ENCODE peak calls at places on chromosomes 5 and 9, in eight cellular contexts. J is small intestine; O is GM23248; A is CD8-positive, alpha-beta memory T cell; P is CD8-positive, alpha-beta T cell; K is tibial artery; Z is hepatocyte; W is mesendoderm. V is an unnamed sample. For H3K36me3, the result is how much of the 10 kb centered on the place peaks cover.

GRCh38 chr5:50967388-50968039 is 301.1 kb downstream of the PARP8 start:
- DNase-seq in J (peak), O (peak), A (no peak), P (no peak), K (no peak), Z (peak), W (peak), V (peak)

GRCh38 chr5:13985736-13986418 is 41.4 kb upstream of the DNAH5 start:
- DNase-seq in J (no peak), O (peak), A (no peak), P (no peak), K (no peak), Z (no peak), W (peak), V (no peak)

GRCh38 chr5:14685757-14686156 is 21.2 kb downstream of the OTULIN start:
- DNase-seq in J (peak), O (peak), A (no peak), P (no peak), K (no peak), Z (peak), W (peak), V (peak)

GRCh38 chr9:129109952-129110739 is 447 bp downstream of the CRAT start:
- DNase-seq in J (peak), O (peak), A (no peak), P (no peak), K (peak), Z (peak), W (peak), V (peak)

GRCh38 chr5:179273441-179274145 is 71.7 kb downstream of the ADAMTS2 start:
- DNase-seq in J (no peak), O (no peak), A (peak), P (no peak), K (peak), Z (no peak), W (no peak), V (no peak)

GRCh38 chr5:102857090-102857818 is 102.1 kb downstream of the PAM start:
- DNase-seq in J (no peak), O (peak), A (no peak), P (no peak), K (peak), Z (no peak), W (no peak), V (no peak)

GRCh38 chr9:99345936-99346335 is 123.9 kb downstream of the SEC61B start:
- DNase-seq in J (no peak), O (peak), A (no peak), P (no peak), K (no peak), Z (no peak), W (no peak), V (no peak)

GRCh38 chr9:26078706-26079105 is 400.5 kb upstream of the TUSC1 start:
- DNase-seq in J (no peak), O (no peak), A (no peak), P (no peak), K (no peak), Z (no peak), W (no peak), V (no peak)

GRCh38 chr5:133128066-133128465 is 76.3 kb downstream of the HSPA4 start:
- DNase-seq in J (no peak), O (no peak), A (no peak), P (no peak), K (no peak), Z (no peak), W (no peak), V (no peak)

GRCh38 chr9:89606567-89607311 is 1.9 kb downstream of the GADD45G start:
- DNase-seq in J (peak), O (peak), A (no peak), P (no peak), K (peak), Z (peak), W (peak), V (peak)

GRCh38 chr9:86821011-86821845 is 126.1 kb downstream of the GAS1 start:
- DNase-seq in J (no peak), O (peak), A (no peak), P (no peak), K (no peak), Z (no peak), W (no peak), V (no peak)

GRCh38 chr9:80294955-80295354 is 723.2 kb downstream of the TLE4 start:
- DNase-seq in J (no peak), O (no peak), A (no peak), P (no peak), K (no peak), Z (no peak), W (no peak), V (no peak)

GRCh38 chr5:90709323-90710148 is 150.9 kb downstream of the ADGRV1 start:
- DNase-seq in J (peak), O (peak), A (no peak), P (no peak), K (no peak), Z (peak), W (peak), V (peak)

GRCh38 chr5:16656561-16657191 is 39.9 kb upstream of the RETREG1 start:
- DNase-seq in J (no peak), O (peak), A (no peak), P (no peak), K (no peak), Z (no peak), W (no peak), V (no peak)

GRCh38 chr9:33329996-33330395 is 39.7 kb downstream of the NFX1 start:
- DNase-seq in J (peak), O (peak), A (no peak), P (no peak), K (no peak), Z (peak), W (no peak), V (no peak)

GRCh38 chr9:133540336-133541025 is 6.0 kb downstream of the ADAMTSL2 start:
- DNase-seq in J (no peak), O (no peak), A (no peak), P (no peak), K (no peak), Z (no peak), W (peak), V (peak)

GRCh38 chr5:170875811-170876210 is 14.0 kb downstream of the RANBP17 start:
- DNase-seq in J (no peak), O (no peak), A (no peak), P (no peak), K (no peak), Z (no peak), W (no peak), V (no peak)

GRCh38 chr5:177231479-177232250 is 71.9 kb downstream of the RAB24 start:
- DNase-seq in J (no peak), O (no peak), A (no peak), P (no peak), K (no peak), Z (no peak), W (no peak), V (no peak)

GRCh38 chr5:56516936-56517521 is 283.9 kb upstream of the ANKRD55 start:
- DNase-seq in J (peak), O (peak), A (no peak), P (no peak), K (no peak), Z (peak), W (no peak), V (no peak)

GRCh38 chr5:150045512-150045911 is 40.8 kb downstream of the CSF1R start:
- DNase-seq in J (no peak), O (no peak), A (no peak), P (no peak), K (no peak), Z (no peak), W (peak), V (no peak)

GRCh38 chr9:2158111-2158610 is 143.0 kb downstream of the SMARCA2 start:
- DNase-seq in J (peak), O (peak), A (peak), P (peak), K (no peak), Z (peak), W (peak), V (peak)

GRCh38 chr9:74645007-74645639 is 148.0 kb downstream of the RORB start:
- DNase-seq in J (peak), O (peak), A (no peak), P (no peak), K (no peak), Z (peak), W (peak), V (peak)

GRCh38 chr5:39203291-39203922 is 16.0 kb downstream of the FYB1 start:
- DNase-seq in J (no peak), O (no peak), A (no peak), P (no peak), K (no peak), Z (no peak), W (no peak), V (no peak)
- H3K4me3 ChIP-seq in J (no peak), O (no peak), A (peak), P (peak), K (no peak), Z (no peak), W (no peak), V (no peak)

GRCh38 chr5:72188176-72188575 is 80.9 kb downstream of the MAP1B start:
- DNase-seq in J (no peak), O (no peak), A (no peak), P (no peak), K (no peak), Z (no peak), W (no peak), V (no peak)

GRCh38 chr5:72185717-72186388 is 78.6 kb downstream of the MAP1B start:
- DNase-seq in J (no peak), O (peak), A (no peak), P (no peak), K (no peak), Z (no peak), W (no peak), V (no peak)

GRCh38 chr5:72184408-72184807 is 77.1 kb downstream of the MAP1B start:
- DNase-seq in J (no peak), O (no peak), A (no peak), P (no peak), K (no peak), Z (no peak), W (no peak), V (no peak)

GRCh38 chr5:72189135-72189534 is 81.9 kb downstream of the MAP1B start:
- DNase-seq in J (no peak), O (no peak), A (no peak), P (no peak), K (no peak), Z (no peak), W (no peak), V (no peak)

DNA sequence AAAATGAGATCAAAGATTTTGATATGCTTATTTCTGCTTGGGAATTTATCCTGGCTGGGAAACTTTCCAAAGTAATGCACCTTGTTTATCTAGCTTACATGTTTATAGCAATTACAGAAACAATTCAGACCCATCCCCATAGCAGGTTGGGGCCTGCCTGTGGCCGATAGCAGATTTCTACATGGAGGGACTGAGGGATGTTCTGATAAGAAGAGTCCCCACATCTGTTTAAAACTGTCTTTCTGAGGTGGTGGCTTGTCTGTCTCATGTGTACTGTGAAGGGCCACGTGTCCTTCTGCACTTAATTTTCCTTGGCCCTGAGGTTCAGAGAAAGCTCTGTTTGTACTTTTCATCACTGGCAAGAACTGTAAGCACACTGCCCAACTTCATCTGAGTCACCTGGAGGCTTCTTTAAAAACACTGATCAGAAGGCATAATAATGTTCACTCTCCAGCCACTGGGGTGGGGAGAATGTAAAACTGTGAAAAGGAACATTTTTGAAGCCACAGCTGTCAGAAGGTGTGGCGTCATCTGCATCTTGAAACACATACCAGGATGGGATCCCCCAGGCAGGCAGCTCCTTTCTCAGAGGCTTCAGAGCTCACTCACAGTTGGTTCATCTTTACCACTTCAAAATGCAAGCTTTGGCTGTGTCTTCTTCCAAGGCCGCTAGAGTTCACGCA is 80.3 kb downstream of the MAP1B start:
- DNase-seq in J (no peak), O (peak), A (no peak), P (no peak), K (no peak), Z (no peak), W (no peak), V (no peak)
- H3K36me3 ChIP-seq in J (under half), O (half or more), A (under half), P (under half), K (half or more), Z (under half), W (under half), V (under half)

GRCh38 chr9:135137398-135137832 is 49.9 kb downstream of the OLFM1 start:
- DNase-seq in J (no peak), O (peak), A (no peak), P (no peak), K (no peak), Z (no peak), W (peak), V (peak)

GRCh38 chr9:135139366-135139965 is 52.0 kb downstream of the OLFM1 start:
- DNase-seq in J (no peak), O (peak), A (no peak), P (no peak), K (no peak), Z (no peak), W (peak), V (peak)

GRCh38 chr9:135144581-135145108 is 57.2 kb downstream of the OLFM1 start:
- DNase-seq in J (no peak), O (no peak), A (no peak), P (no peak), K (no peak), Z (no peak), W (no peak), V (no peak)

GRCh38 chr9:135138078-135138855 is 50.8 kb downstream of the OLFM1 start:
- DNase-seq in J (no peak), O (no peak), A (no peak), P (no peak), K (no peak), Z (no peak), W (peak), V (no peak)

GRCh38 chr9:135141183-135141774 is 53.8 kb downstream of the OLFM1 start:
- DNase-seq in J (no peak), O (no peak), A (no peak), P (no peak), K (no peak), Z (no peak), W (no peak), V (no peak)
- H3K4me3 ChIP-seq in J (no peak), O (no peak), A (no peak), P (no peak), K (no peak), Z (no peak), W (no peak), V (no peak)

DNA sequence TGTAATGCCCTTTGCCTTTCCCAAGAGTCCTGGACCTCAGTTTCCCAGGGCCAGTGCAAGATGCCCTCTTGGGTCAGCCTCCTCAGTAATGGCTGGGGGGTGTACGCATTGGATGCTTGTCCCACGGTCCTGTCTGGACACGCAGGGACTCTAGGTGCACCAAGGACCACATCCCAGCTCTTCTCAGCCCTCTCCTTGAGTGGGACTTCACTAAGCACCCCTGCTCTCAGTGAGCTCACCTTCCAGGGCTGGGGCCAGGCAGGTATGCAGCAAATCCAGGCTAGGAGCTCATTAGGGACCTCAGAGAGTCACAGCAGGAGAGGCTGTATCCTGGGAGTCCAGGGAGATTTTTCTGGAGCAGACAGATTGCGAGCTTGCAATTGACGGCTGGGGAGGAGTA is 59.8 kb downstream of the MACROH2A1 start:
- DNase-seq in J (no peak), O (no peak), A (no peak), P (no peak), K (peak), Z (no peak), W (peak), V (no peak)
- H3K36me3 ChIP-seq in J (under half), O (under half), A (under half), P (under half), K (half or more), Z (under half), W (under half), V (under half)

GRCh38 chr5:58455495-58455894 is 4.4 kb downstream of the PLK2 start:
- DNase-seq in J (no peak), O (no peak), A (no peak), P (no peak), K (no peak), Z (no peak), W (no peak), V (no peak)
- H3K4me3 ChIP-seq in J (no peak), O (peak), A (no peak), P (no peak), K (no peak), Z (peak), W (no peak), V (no peak)

GRCh38 chr9:98064623-98065392 is 8.3 kb downstream of the NANS start:
- DNase-seq in J (no peak), O (no peak), A (no peak), P (no peak), K (no peak), Z (no peak), W (no peak), V (no peak)
- H3K36me3 ChIP-seq in J (under half), O (under half), A (under half), P (under half), K (half or more), Z (under half), W (under half), V (under half)

DNA sequence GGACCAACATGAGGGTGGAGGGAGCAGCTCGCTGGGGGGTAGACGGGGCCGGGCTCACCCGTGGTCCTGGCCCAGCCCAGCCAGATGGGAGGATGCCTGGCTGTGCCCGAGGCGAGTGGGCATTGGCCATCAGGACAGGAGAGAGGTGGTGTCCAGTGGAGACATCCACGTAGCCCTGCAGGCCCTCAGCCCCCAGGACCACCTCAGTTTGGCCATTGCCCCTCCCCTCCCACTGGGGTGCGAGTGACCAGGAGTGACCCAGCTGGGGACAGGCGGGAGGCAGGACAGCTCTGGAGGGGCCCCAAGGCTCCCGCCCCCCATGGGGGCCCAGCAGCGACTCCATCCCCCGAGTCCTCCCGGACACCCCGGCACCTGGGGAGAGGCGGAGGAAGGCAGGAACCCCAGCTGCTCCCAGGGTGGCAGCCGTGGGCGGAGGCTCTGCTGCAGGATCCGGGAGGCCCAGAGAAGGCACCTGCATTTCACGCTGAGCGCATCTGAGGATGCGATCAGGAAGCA is 8.3 kb downstream of the NOXA1 start:
- DNase-seq in J (no peak), O (no peak), A (no peak), P (no peak), K (no peak), Z (no peak), W (no peak), V (peak)
- H3K4me3 ChIP-seq in J (no peak), O (no peak), A (no peak), P (no peak), K (no peak), Z (no peak), W (no peak), V (no peak)

DNA sequence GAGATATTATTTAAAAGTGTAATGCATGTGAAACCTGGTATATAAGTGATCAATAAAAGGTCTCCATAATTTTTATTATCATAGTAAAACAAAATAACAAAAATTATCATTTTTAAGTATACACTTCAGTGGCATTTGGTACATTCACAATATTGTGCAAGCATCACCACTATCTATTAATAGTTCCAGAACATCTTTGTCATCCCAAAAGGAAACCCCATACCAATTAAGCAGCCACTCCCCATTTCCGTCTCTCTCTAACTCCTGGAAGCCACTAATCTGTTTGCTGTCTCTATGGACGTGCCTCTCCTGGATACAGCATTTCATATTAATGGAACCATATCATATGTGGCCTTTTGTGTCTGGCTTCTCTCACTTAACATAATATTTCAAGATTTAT is 7.6 kb downstream of the OLFML2A start:
- DNase-seq in J (no peak), O (peak), A (no peak), P (no peak), K (no peak), Z (no peak), W (no peak), V (peak)
- H3K36me3 ChIP-seq in J (under half), O (under half), A (under half), P (under half), K (under half), Z (under half), W (under half), V (under half)

V was measured in H7.